ENCODE peak calls at places on chromosomes 13 and 19, in four cellular contexts. One of them, this sample, is unnamed.

GRCh38 chr19:42076375-42076944 is 494 bp downstream of the ZNF574 start:
- DNase-seq in CD8-positive, alpha-beta T cell: no peak
- DNase-seq in ovary: peak
- DNase-seq in Peyer's patch: peak
- DNase-seq in this sample: no peak

GRCh38 chr13:93298741-93299140 is 72.1 kb downstream of the GPC6 start:
- DNase-seq in Peyer's patch: no peak
- DNase-seq in CD8-positive, alpha-beta T cell: no peak
- DNase-seq in ovary: no peak
- DNase-seq in this sample: no peak

GRCh38 chr19:17703823-17704463 is 15.3 kb upstream of the MAP1S start:
- DNase-seq in Peyer's patch: peak
- DNase-seq in ovary: no peak
- DNase-seq in CD8-positive, alpha-beta T cell: peak
- DNase-seq in this sample: peak

GRCh38 chr19:48752511-48753365 is at the start of gene FUT1:
- DNase-seq in CD8-positive, alpha-beta T cell: peak
- DNase-seq in Peyer's patch: peak
- DNase-seq in ovary: no peak
- DNase-seq in this sample: no peak

GRCh38 chr13:44713793-44714469 is 137.8 kb upstream of the TSC22D1 start:
- DNase-seq in Peyer's patch: no peak
- DNase-seq in CD8-positive, alpha-beta T cell: no peak
- DNase-seq in ovary: no peak
- DNase-seq in this sample: no peak

GRCh38 chr19:13983213-13983889 is 22.8 kb downstream of the RFX1 start:
- DNase-seq in CD8-positive, alpha-beta T cell: peak
- DNase-seq in ovary: no peak
- DNase-seq in Peyer's patch: peak
- DNase-seq in this sample: peak

GRCh38 chr13:66222926-66223325 is 1007.2 kb downstream of the PCDH9 start:
- DNase-seq in CD8-positive, alpha-beta T cell: no peak
- DNase-seq in ovary: no peak
- DNase-seq in Peyer's patch: no peak
- DNase-seq in this sample: no peak

GRCh38 chr19:17540174-17540573 is 15.3 kb upstream of the COLGALT1 start:
- DNase-seq in ovary: no peak
- DNase-seq in Peyer's patch: no peak
- DNase-seq in CD8-positive, alpha-beta T cell: no peak
- DNase-seq in this sample: no peak

GRCh38 chr13:38590230-38590629 is 96.6 kb upstream of the FREM2 start:
- DNase-seq in Peyer's patch: no peak
- DNase-seq in CD8-positive, alpha-beta T cell: no peak
- DNase-seq in ovary: no peak
- DNase-seq in this sample: no peak

GRCh38 chr19:3115916-3116602 is 19.8 kb upstream of the GNA15 start:
- DNase-seq in ovary: no peak
- DNase-seq in Peyer's patch: no peak
- DNase-seq in CD8-positive, alpha-beta T cell: no peak
- DNase-seq in this sample: no peak

GRCh38 chr19:38656171-38656981 is 8.9 kb downstream of the ACTN4 start:
- DNase-seq in Peyer's patch: no peak
- DNase-seq in CD8-positive, alpha-beta T cell: peak
- DNase-seq in ovary: no peak
- DNase-seq in this sample: no peak

DNA sequence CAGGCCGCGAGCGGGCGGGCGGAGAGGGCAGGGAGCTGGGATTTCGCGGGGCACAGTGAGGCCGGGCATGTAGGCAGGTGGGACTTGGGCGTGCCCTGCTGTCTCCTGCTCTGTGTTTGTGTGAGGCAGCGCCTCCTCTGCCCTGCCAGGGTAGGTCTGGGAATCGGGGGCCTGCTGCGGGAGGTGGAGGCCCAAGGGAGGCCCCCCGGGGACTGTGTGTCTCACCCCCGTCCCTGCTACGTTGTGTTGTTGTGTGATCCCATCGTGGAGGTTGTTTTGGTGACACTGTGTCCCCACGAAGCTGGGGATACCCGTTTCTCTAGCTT is 957 bp downstream of the FXYD1 start:
- DNase-seq in CD8-positive, alpha-beta T cell: no peak
- DNase-seq in Peyer's patch: no peak
- DNase-seq in ovary: no peak
- DNase-seq in this sample: no peak
- H3K4me3 ChIP-seq in CD8-positive, alpha-beta T cell: no peak
- H3K4me3 ChIP-seq in Peyer's patch: peak
- H3K4me3 ChIP-seq in ovary: peak
- H3K4me3 ChIP-seq in this sample: no peak

GRCh38 chr19:6587093-6587820 is 3.7 kb downstream of the CD70 start:
- DNase-seq in ovary: no peak
- DNase-seq in CD8-positive, alpha-beta T cell: no peak
- DNase-seq in Peyer's patch: peak
- DNase-seq in this sample: no peak
- H3K4me3 ChIP-seq in ovary: no peak
- H3K4me3 ChIP-seq in CD8-positive, alpha-beta T cell: peak
- H3K4me3 ChIP-seq in Peyer's patch: no peak
- H3K4me3 ChIP-seq in this sample: peak

GRCh38 chr13:113742445-113743120 is 16.4 kb upstream of the TMEM255B start:
- DNase-seq in CD8-positive, alpha-beta T cell: no peak
- DNase-seq in Peyer's patch: no peak
- DNase-seq in ovary: no peak
- DNase-seq in this sample: no peak
- H3K4me3 ChIP-seq in CD8-positive, alpha-beta T cell: peak
- H3K4me3 ChIP-seq in Peyer's patch: no peak
- H3K4me3 ChIP-seq in ovary: no peak
- H3K4me3 ChIP-seq in this sample: no peak

GRCh38 chr13:51557423-51557822 is 26.8 kb upstream of the WDFY2 start:
- DNase-seq in CD8-positive, alpha-beta T cell: no peak
- DNase-seq in Peyer's patch: no peak
- DNase-seq in ovary: no peak
- DNase-seq in this sample: no peak
- H3K4me3 ChIP-seq in CD8-positive, alpha-beta T cell: no peak
- H3K4me3 ChIP-seq in Peyer's patch: no peak
- H3K4me3 ChIP-seq in ovary: no peak
- H3K4me3 ChIP-seq in this sample: no peak

GRCh38 chr13:42445354-42445753 is 128.6 kb upstream of the TNFSF11 start:
- DNase-seq in CD8-positive, alpha-beta T cell: no peak
- DNase-seq in ovary: no peak
- DNase-seq in Peyer's patch: no peak
- DNase-seq in this sample: no peak
- H3K4me3 ChIP-seq in CD8-positive, alpha-beta T cell: no peak
- H3K4me3 ChIP-seq in ovary: no peak
- H3K4me3 ChIP-seq in Peyer's patch: no peak
- H3K4me3 ChIP-seq in this sample: no peak

DNA sequence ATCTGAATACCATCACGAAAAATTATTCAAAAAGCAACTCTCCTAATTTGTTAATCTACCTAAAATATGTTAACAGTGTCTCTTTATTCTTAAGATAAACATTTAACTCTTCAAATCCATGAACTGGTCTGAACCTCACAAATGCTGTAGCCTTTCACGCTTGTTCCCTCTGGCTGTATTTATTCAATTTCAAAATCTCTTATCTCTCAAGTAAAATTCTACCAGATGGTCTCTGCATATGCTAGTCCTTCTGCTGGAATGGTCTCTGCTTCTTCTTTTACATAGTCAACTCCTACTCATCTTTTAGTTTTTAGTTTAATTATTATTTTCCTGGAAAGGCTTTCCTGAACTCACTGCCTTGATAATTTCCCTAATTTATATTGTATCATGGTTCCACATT is 232.9 kb upstream of the PCDH20 start:
- DNase-seq in CD8-positive, alpha-beta T cell: no peak
- DNase-seq in Peyer's patch: no peak
- DNase-seq in ovary: no peak
- DNase-seq in this sample: no peak
- H3K4me3 ChIP-seq in CD8-positive, alpha-beta T cell: no peak
- H3K4me3 ChIP-seq in Peyer's patch: no peak
- H3K4me3 ChIP-seq in ovary: no peak
- H3K4me3 ChIP-seq in this sample: no peak

DNA sequence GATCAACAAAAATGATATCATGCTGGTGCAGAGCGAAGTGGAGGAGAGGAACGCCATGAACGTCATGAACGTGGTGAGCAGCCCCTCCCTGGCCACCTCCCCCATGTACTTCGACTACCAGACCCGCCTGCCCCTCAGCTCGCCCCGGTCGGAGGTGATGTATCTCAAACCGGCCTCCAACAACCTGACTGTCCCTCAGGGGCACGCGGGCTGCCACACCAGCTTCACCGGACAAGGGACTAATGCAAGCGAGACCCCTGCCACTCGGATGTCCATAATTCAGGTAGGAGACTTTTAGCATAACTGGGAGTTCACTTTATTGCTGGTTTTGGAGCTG is 3.3 kb downstream of the PCDH17 start:
- DNase-seq in CD8-positive, alpha-beta T cell: no peak
- DNase-seq in ovary: no peak
- DNase-seq in Peyer's patch: no peak
- DNase-seq in this sample: no peak
- H3K4me3 ChIP-seq in CD8-positive, alpha-beta T cell: no peak
- H3K4me3 ChIP-seq in ovary: no peak
- H3K4me3 ChIP-seq in Peyer's patch: no peak
- H3K4me3 ChIP-seq in this sample: no peak

DNA sequence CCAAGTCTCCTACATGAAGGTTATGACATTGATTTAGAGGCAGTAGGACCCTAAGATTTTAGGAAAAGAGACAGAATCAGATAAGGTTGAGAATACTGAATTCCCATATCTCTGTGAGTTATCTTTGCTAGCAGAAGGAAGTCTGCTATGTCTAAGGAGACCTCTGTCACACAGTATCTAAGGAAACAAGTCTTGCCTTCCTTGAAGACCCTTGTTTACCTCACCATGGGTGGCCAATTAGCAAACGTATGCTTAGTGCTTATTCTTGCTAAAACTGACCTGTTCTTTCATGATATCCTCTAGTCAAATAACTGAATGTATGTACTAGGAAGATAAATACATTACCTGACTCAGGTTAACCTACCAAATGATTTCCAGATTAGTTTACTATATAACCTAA is 855.4 kb upstream of the SLITRK1 start:
- DNase-seq in ovary: no peak
- DNase-seq in Peyer's patch: no peak
- DNase-seq in CD8-positive, alpha-beta T cell: no peak
- DNase-seq in this sample: no peak
- H3K4me3 ChIP-seq in ovary: no peak
- H3K4me3 ChIP-seq in Peyer's patch: no peak
- H3K4me3 ChIP-seq in CD8-positive, alpha-beta T cell: no peak
- H3K4me3 ChIP-seq in this sample: no peak

GRCh38 chr19:28288850-28289249 is 924.1 kb downstream of the UQCRFS1 start:
- DNase-seq in ovary: no peak
- DNase-seq in CD8-positive, alpha-beta T cell: no peak
- DNase-seq in Peyer's patch: no peak
- DNase-seq in this sample: no peak

GRCh38 chr19:28292822-28293500 is 920.0 kb downstream of the UQCRFS1 start:
- DNase-seq in ovary: no peak
- DNase-seq in Peyer's patch: no peak
- DNase-seq in CD8-positive, alpha-beta T cell: no peak
- DNase-seq in this sample: no peak

GRCh38 chr19:28289294-28290063 is 923.5 kb downstream of the UQCRFS1 start:
- DNase-seq in Peyer's patch: no peak
- DNase-seq in ovary: no peak
- DNase-seq in CD8-positive, alpha-beta T cell: no peak
- DNase-seq in this sample: no peak

GRCh38 chr19:28291874-28292273 is 921.1 kb downstream of the UQCRFS1 start:
- DNase-seq in Peyer's patch: no peak
- DNase-seq in CD8-positive, alpha-beta T cell: no peak
- DNase-seq in ovary: no peak
- DNase-seq in this sample: no peak

GRCh38 chr19:28290963-28291657 is 921.8 kb downstream of the UQCRFS1 start:
- DNase-seq in ovary: no peak
- DNase-seq in CD8-positive, alpha-beta T cell: no peak
- DNase-seq in Peyer's patch: no peak
- DNase-seq in this sample: no peak
- H3K4me3 ChIP-seq in ovary: no peak
- H3K4me3 ChIP-seq in CD8-positive, alpha-beta T cell: no peak
- H3K4me3 ChIP-seq in Peyer's patch: no peak
- H3K4me3 ChIP-seq in this sample: no peak

DNA sequence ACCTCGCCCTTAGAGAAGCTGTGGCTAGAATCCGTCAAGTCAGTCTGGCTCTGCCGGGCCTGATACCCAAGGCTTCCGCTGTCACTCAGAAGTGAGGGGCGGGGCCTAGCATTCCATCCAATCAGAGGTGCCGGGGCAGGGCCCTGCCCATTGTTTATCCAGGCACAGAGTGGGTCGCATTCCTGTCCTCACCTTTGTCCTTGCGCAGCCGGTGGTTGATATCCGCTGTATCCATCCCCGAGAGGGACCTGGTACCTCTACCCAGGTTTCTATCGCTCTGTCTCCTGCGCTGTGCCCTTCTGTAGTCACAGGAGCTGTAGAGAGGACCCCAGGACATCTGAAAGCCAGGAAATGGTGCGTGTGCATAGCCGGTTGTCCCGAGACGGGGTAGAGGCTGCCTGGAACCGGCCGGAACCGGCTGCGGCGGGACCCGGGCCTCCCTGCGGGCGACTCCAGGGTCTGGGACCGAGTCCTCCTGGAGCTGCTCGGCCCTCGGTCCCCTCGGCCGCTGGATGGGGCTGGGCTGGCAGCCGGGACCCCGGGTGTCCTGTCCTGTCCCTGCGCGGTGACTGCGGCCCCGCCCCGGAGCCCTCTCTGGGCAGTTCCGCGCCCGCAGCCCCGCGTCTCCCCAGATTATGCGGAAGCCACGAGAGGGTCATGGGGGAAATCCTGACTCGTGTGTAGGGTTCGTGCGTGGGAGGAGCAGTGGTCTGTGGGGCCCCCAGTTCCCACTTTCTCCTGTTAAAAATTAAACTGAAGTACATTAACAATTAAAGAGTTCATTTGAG is at the start of gene ZNF763:
- DNase-seq in Peyer's patch: peak
- DNase-seq in CD8-positive, alpha-beta T cell: peak
- DNase-seq in ovary: peak
- DNase-seq in this sample: peak
- H3K4me3 ChIP-seq in Peyer's patch: peak
- H3K4me3 ChIP-seq in CD8-positive, alpha-beta T cell: peak
- H3K4me3 ChIP-seq in ovary: peak
- H3K4me3 ChIP-seq in this sample: peak

This sample was measured in effector memory CD4-positive, alpha-beta T cell.